ENCODE peak calls at places on chromosomes 13 and 19, in five cellular contexts. C is progenitor cell of endocrine pancreas; L is CD4-positive, alpha-beta T cell; H is choroid plexus epithelial cell; K is PC-3. X is an unnamed sample.
A peak's percentile ranks its signal among the peaks of the same experiment; 100 is the strongest.

GRCh38 chr19:17830567-17831418 is 9.5 kb upstream of the INSL3 start:
- DNase-seq in C (peak; percentile 52), L (no peak), H (peak; percentile 84), K (peak; percentile 94), X (peak; percentile 96)

GRCh38 chr19:20247016-20247683 is 80.1 kb downstream of the ZNF486 start:
- DNase-seq in C (peak; percentile 29), L (peak; percentile 17), H (peak; percentile 42), K (peak; percentile 5), X (peak; percentile 38)

GRCh38 chr13:28138012-28138755 is at the start of gene PAN3:
- DNase-seq in C (peak; percentile 88), L (peak; percentile 89), H (peak; percentile 93), K (peak; percentile 83), X (peak; percentile 91)

GRCh38 chr19:39166571-39167391 is 30.0 kb upstream of the NCCRP1 start:
- DNase-seq in C (no peak), L (no peak), H (no peak), K (peak; percentile 44), X (peak; percentile 30)

GRCh38 chr13:72808917-72809500 is 27.1 kb downstream of the PIBF1 start:
- DNase-seq in C (no peak), L (no peak), H (peak; percentile 31), K (peak; percentile 41), X (no peak)

GRCh38 chr19:43624933-43625332 is 5.5 kb upstream of the ZNF428 start:
- DNase-seq in C (no peak), L (peak; percentile 83), H (peak; percentile 43), K (no peak), X (peak; percentile 69)

GRCh38 chr19:18274303-18274775 is at the start of gene IQCN:
- DNase-seq in C (no peak), L (no peak), H (peak; percentile 42), K (no peak), X (no peak)

GRCh38 chr19:8324186-8325050 is 3.1 kb downstream of the RPS28 start:
- DNase-seq in C (no peak), L (no peak), H (no peak), K (peak; percentile 32), X (no peak)

GRCh38 chr13:90483906-90484305 is 863.6 kb upstream of the MIR17HG start:
- DNase-seq in C (no peak), L (no peak), H (no peak), K (no peak), X (no peak)

GRCh38 chr13:23707674-23708073 is 137.5 kb downstream of the TNFRSF19 start:
- DNase-seq in C (no peak), L (no peak), H (peak; percentile 76), K (peak; percentile 57), X (no peak)

GRCh38 chr13:32080328-32080744 is 48.8 kb downstream of the FRY start:
- DNase-seq in C (no peak), L (no peak), H (no peak), K (no peak), X (no peak)

GRCh38 chr13:57633141-57633949 is 1.8 kb downstream of the PCDH17 start:
- DNase-seq in C (peak; percentile 52), L (no peak), H (no peak), K (no peak), X (peak; percentile 68)

GRCh38 chr19:40689339-40690049 is 957 bp downstream of the NUMBL start:
- DNase-seq in C (no peak), L (no peak), H (no peak), K (peak; percentile 7), X (peak; percentile 51)

GRCh38 chr19:1163283-1163933 is 10.7 kb downstream of the SBNO2 start:
- DNase-seq in C (no peak), L (no peak), H (no peak), K (no peak), X (no peak)

GRCh38 chr13:102571075-102571474 is 25.7 kb upstream of the TPP2 start:
- DNase-seq in C (no peak), L (no peak), H (no peak), K (peak; percentile 18), X (no peak)

GRCh38 chr19:39953915-39954314 is 17.1 kb upstream of the PSMC4 start:
- DNase-seq in C (no peak), L (no peak), H (no peak), K (no peak), X (no peak)

GRCh38 chr13:23960566-23961156 is 63.4 kb upstream of the C1QTNF9B start:
- DNase-seq in C (no peak), L (no peak), H (peak; percentile 78), K (peak; percentile 73), X (peak; percentile 30)

GRCh38 chr13:30308548-30308947 is 1.2 kb upstream of the KATNAL1 start:
- DNase-seq in C (no peak), L (no peak), H (peak; percentile 66), K (no peak), X (no peak)

DNA sequence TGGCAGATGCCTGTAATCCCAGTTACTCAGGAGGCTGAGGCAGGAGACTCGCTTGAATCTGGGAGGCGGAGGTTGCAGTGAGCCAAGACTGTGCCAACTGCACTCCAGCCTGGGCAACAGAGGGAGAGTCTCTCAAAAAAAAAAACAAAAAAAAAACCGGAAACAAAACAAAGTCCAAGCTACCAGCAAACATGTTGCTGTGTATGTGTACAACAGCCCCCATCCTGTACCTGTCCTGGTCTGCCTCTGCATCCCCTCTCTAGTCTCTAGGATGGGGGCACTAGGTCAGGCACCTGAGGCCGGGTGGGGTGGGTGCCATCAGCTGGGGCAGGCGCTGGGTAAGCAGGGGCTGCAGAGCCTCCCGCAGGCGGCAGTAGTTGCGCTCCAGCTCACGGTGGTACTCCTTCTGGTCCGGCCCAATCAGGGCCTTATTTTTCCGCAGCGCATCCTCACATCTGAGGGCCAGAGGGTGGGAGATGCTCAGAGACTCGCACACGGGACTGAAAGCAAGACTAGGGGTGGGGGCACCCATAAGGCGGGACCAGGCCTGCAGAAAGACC is 2.8 kb upstream of the KANK2 start:
- DNase-seq in C (no peak), L (no peak), H (no peak), K (no peak), X (no peak)
- TF ChIP-seq CTCF in C (no peak), L (no peak), H (no peak), K (no peak), X (no peak)

DNA sequence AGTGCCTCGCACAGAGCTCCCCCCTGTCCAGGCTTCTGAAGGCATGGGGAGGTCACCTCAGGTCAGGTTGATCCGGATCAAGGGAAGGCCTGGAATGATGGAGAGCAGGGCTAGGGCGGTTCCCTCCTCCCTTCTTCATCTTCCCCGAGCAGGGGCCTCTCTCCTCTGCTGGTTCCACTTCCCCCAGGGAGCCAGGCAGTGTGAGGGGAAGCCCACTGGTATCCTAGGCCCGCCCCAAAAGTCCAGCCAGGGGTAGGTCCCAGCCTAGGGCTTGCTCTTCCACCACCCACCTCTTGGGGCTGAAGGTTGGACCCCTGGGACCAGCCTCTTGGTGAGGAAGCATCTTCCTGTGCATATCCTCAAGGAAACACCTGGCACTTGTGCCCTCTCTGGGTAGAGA is 16.4 kb upstream of the PRR19 start:
- DNase-seq in C (no peak), L (no peak), H (no peak), K (no peak), X (no peak)
- TF ChIP-seq CTCF in C (no peak), L (no peak), H (no peak), K (no peak), X (no peak)

GRCh38 chr19:48498922-48499321 is 12.7 kb downstream of the LMTK3 start:
- DNase-seq in C (no peak), L (no peak), H (no peak), K (no peak), X (no peak)
- TF ChIP-seq CTCF in C (no peak), L (no peak), H (no peak), K (no peak), X (no peak)

GRCh38 chr19:3519126-3519525 is 13.0 kb downstream of the FZR1 start:
- DNase-seq in C (no peak), L (no peak), H (no peak), K (no peak), X (no peak)

GRCh38 chr19:3518669-3519068 is 12.6 kb downstream of the FZR1 start:
- DNase-seq in C (no peak), L (no peak), H (no peak), K (no peak), X (no peak)

GRCh38 chr19:3518231-3518630 is 12.1 kb downstream of the FZR1 start:
- DNase-seq in C (no peak), L (no peak), H (no peak), K (no peak), X (no peak)

GRCh38 chr19:3521104-3521445 is 15.0 kb downstream of the FZR1 start:
- DNase-seq in C (no peak), L (no peak), H (no peak), K (no peak), X (no peak)

GRCh38 chr19:3520166-3521103 is 14.3 kb downstream of the FZR1 start:
- DNase-seq in C (no peak), L (no peak), H (no peak), K (no peak), X (no peak)
- TF ChIP-seq CTCF in C (peak; percentile 11), L (no peak), H (no peak), K (peak; percentile 11), X (no peak)

DNA sequence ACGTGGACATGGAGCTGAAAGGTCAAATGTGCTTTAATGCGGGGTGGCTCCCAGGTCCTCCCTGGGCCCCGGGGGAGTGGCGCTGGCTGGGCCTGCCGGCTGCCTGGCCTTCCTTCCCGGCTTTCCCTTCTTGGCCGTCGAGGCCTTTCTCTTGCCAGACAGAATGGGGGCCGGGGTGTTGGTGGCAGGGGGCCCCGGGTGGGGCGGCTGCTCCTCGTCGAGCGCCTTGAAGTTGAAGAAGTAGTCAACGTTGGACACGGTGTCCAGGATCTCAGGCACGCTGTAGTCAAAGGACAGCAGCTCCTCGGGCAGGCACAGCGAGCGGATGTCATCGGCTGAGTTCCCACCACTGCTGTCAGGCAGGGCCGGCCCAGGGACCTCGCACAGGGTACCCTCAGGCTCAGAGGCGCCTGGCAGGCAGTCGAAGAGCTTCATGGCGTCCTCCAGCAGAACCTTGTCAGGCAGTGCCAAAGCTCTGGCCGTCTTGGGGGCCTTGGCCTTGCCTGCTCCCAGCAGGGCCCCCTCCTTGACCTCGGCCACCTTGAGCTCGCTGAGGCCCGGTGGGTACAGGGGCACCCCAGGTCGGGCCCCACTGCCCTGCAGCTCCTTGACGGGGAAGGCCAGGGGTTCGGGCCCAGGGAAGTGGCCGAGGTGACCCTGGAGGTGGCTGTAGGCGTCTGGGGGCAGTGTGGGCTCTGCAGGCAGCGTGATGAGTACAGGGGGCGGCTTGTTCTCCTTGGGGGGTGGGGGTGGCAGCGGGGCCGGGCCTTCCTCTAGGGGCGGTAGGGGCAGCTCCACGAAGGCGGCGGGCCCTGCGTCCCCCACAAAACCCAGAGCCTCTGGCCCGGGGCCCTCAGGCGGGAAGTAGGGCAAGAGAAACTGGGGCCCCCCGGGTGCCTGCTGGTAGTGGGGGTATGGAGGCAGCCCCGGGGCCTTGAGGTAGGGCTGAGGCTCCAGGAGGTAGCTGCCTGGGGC is 1.3 kb downstream of the PRR22 start:
- DNase-seq in C (no peak), L (no peak), H (no peak), K (no peak), X (no peak)
- TF ChIP-seq CTCF in C (no peak), L (no peak), H (no peak), K (no peak), X (no peak)

DNA sequence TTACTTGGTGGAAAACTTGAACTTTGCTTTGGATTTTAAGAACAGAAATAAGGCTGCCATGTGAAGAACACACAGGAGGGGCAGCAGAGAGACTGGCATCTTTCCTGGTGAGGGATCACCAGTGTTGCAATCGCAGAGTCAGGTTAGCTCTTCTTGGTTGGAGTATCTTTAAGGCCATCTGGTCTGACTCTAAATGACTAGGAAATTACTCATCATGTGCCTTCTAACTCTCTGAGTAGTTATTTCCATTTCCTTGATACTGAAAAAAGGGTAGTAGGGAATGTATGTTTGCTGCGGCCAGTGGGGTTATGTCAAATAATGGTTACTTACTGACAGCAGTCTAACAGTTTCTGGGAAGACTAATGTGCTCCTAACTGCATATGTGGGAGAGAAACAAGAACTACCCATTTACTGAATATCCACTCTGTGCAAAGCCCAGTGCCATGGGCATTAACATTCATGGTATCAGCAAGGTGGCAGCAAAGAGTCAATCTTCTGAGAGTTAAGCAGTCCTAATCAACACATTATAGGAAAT is 122.1 kb downstream of the COG6 start:
- DNase-seq in C (no peak), L (no peak), H (peak; percentile 96), K (peak; percentile 86), X (no peak)
- TF ChIP-seq CTCF in C (peak; percentile 18), L (peak; percentile 63), H (peak; percentile 62), K (peak; percentile 55), X (no peak)

X was measured in nephron progenitor cell.